ENCODE peak calls at places on chromosomes 11 and 22, in four cellular contexts. E is fibroblast of gingiva, R is C1 segment of cervical spinal cord, Y is HS-5. F is an unnamed sample.

GRCh38 chr11:95152878-95153856 is 63.5 kb downstream of the ENDOD1 start:
- DNase-seq in E (no peak), R (no peak), Y (no peak), F (no peak)

GRCh38 chr11:68508425-68508824 is 47.9 kb downstream of the PPP6R3 start:
- DNase-seq in E (peak), R (no peak), Y (no peak), F (peak)

GRCh38 chr11:9758676-9759518 is 95.0 kb downstream of the SWAP70 start:
- DNase-seq in E (peak), R (no peak), Y (peak), F (no peak)

GRCh38 chr11:64566042-64566914 is 24.7 kb upstream of the SLC22A12 start:
- DNase-seq in E (peak), R (no peak), Y (peak), F (no peak)

GRCh38 chr22:40560994-40561515 is 75.5 kb downstream of the MRTFA start:
- DNase-seq in E (no peak), R (no peak), Y (no peak), F (no peak)

GRCh38 chr11:32615422-32615821 is 31.8 kb downstream of the EIF3M start:
- DNase-seq in E (no peak), R (no peak), Y (no peak), F (no peak)

GRCh38 chr11:67265633-67266423 is 445 bp upstream of the GRK2 start:
- DNase-seq in E (peak), R (no peak), Y (no peak), F (no peak)

GRCh38 chr11:613369-613968 is 2.3 kb downstream of the IRF7 start:
- DNase-seq in E (peak), R (no peak), Y (no peak), F (no peak)

GRCh38 chr11:12448131-12448939 is 71.0 kb downstream of the PARVA start:
- DNase-seq in E (no peak), R (no peak), Y (no peak), F (no peak)

GRCh38 chr11:62137276-62137861 is 13.6 kb downstream of the INCENP start:
- DNase-seq in E (no peak), R (no peak), Y (no peak), F (no peak)

GRCh38 chr22:37183432-37184379 is 4.3 kb downstream of the C1QTNF6 start:
- DNase-seq in E (no peak), R (no peak), Y (no peak), F (no peak)

GRCh38 chr11:103450241-103450640 is 341.0 kb downstream of the DYNC2H1 start:
- DNase-seq in E (peak), R (no peak), Y (no peak), F (no peak)

GRCh38 chr11:59997800-59998199 is 19.2 kb upstream of the OOSP4B start:
- DNase-seq in E (no peak), R (no peak), Y (no peak), F (no peak)

GRCh38 chr11:60951909-60952741 is at the start of gene SLC15A3:
- DNase-seq in E (peak), R (no peak), Y (peak), F (no peak)

GRCh38 chr11:118530683-118531596 is at the start of gene TMEM25:
- DNase-seq in E (peak), R (no peak), Y (no peak), F (no peak)

GRCh38 chr11:68974421-68975194 is 6.2 kb downstream of the MRGPRD start:
- DNase-seq in E (no peak), R (no peak), Y (no peak), F (no peak)

GRCh38 chr11:62705401-62705800 is 1.8 kb downstream of the BSCL2 start:
- DNase-seq in E (peak), R (no peak), Y (no peak), F (no peak)

GRCh38 chr22:49964136-49964492 is 3.5 kb downstream of the PIM3 start:
- DNase-seq in E (no peak), R (no peak), Y (no peak), F (no peak)

GRCh38 chr11:36394056-36394455 is 98.0 kb downstream of the PRR5L start:
- DNase-seq in E (no peak), R (no peak), Y (no peak), F (no peak)